ENCODE peak calls at places on chromosomes 12 and 14, in nine cellular contexts. H is esophagus squamous epithelium, J is IMR-90, I is uterus, A is K562, O is stomach, U is heart left ventricle, N is Peyer's patch, P is suprapubic skin. E is an unnamed sample.
A peak's percentile ranks its signal among the peaks of the same experiment; 100 is the strongest.

GRCh38 chr12:19971881-19972280 is 396.5 kb upstream of the PDE3A start:
- DNase-seq in H (no peak), J (no peak), I (no peak), A (no peak), O (no peak), U (no peak), N (no peak), P (no peak), E (peak; percentile 49)

GRCh38 chr12:124814741-124815613 is 48.7 kb downstream of the SCARB1 start:
- DNase-seq in H (no peak), J (no peak), I (no peak), A (no peak), O (no peak), U (no peak), N (no peak), P (no peak), E (peak; percentile 54)

GRCh38 chr12:69331482-69331845 is 16.7 kb upstream of the LYZ start:
- DNase-seq in H (no peak), J (no peak), I (no peak), A (no peak), O (no peak), U (no peak), N (no peak), P (no peak), E (no peak)

GRCh38 chr12:67582238-67582834 is 66.2 kb upstream of the DYRK2 start:
- DNase-seq in H (no peak), J (no peak), I (no peak), A (no peak), O (no peak), U (no peak), N (no peak), P (no peak), E (no peak)

GRCh38 chr14:72699852-72700257 is 194.0 kb downstream of the DPF3 start:
- DNase-seq in H (no peak), J (peak; percentile 83), I (no peak), A (no peak), O (no peak), U (peak; percentile 69), N (no peak), P (no peak), E (no peak)

GRCh38 chr12:117208206-117208605 is 17.9 kb upstream of the FBXO21 start:
- DNase-seq in H (no peak), J (no peak), I (no peak), A (no peak), O (no peak), U (no peak), N (no peak), P (no peak), E (peak; percentile 31)

GRCh38 chr14:63478024-63478423 is 65.2 kb downstream of the PPP2R5E start:
- DNase-seq in H (no peak), J (no peak), I (no peak), A (no peak), O (no peak), U (no peak), N (no peak), P (no peak), E (no peak)

GRCh38 chr12:18141583-18141982 is 51.6 kb upstream of the RERGL start:
- DNase-seq in H (no peak), J (no peak), I (no peak), A (no peak), O (no peak), U (no peak), N (no peak), P (no peak), E (no peak)

GRCh38 chr14:73740921-73741326 is 26.7 kb upstream of the PNMA1 start:
- DNase-seq in H (no peak), J (no peak), I (peak; percentile 84), A (peak; percentile 45), O (peak; percentile 92), U (peak; percentile 81), N (peak; percentile 87), P (peak; percentile 90), E (peak; percentile 95)

GRCh38 chr12:102024765-102025164 is 37.0 kb downstream of the WASHC3 start:
- DNase-seq in H (no peak), J (no peak), I (no peak), A (no peak), O (no peak), U (no peak), N (no peak), P (no peak), E (no peak)

GRCh38 chr12:71057330-71057729 is 100.5 kb downstream of the TSPAN8 start:
- DNase-seq in H (no peak), J (no peak), I (no peak), A (no peak), O (no peak), U (no peak), N (no peak), P (no peak), E (no peak)

GRCh38 chr12:3973939-3974644 is 100.9 kb upstream of the PARP11 start:
- DNase-seq in H (no peak), J (no peak), I (no peak), A (no peak), O (no peak), U (peak; percentile 36), N (no peak), P (no peak), E (no peak)

GRCh38 chr12:103851127-103851526 is 10.1 kb upstream of the NT5DC3 start:
- DNase-seq in H (no peak), J (peak; percentile 49), I (no peak), A (no peak), O (no peak), U (no peak), N (no peak), P (no peak), E (no peak)

DNA sequence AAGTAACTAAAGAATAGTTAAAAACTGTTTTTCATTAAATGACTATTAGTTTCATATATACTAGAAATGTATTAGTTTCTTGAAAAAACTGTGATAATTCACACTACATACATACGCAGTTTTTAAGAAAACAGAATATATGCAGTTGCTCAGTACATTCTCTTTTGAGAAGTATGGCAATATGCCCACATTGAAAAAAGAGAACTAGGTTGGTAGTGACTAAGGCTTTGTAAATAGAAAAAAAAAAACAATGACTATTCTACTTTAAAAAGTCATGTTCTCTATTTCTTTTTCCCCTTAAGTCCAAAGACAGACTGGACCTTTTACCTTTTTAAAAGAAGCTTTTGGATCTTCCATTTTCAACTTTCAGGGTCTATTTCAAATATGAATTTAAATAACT is 25.0 kb downstream of the SNX6 start:
- DNase-seq in H (no peak), J (peak; percentile 51), I (no peak), A (no peak), O (no peak), U (no peak), N (no peak), P (no peak), E (no peak)
- TF ChIP-seq POLR2A in H (no peak), J (no peak), I (no peak), A (no peak), O (no peak), U (no peak), N (no peak), P (no peak), E (no peak)

GRCh38 chr12:131756441-131756840 is 45.6 kb downstream of the SFSWAP start:
- DNase-seq in H (no peak), J (no peak), I (no peak), A (no peak), O (no peak), U (no peak), N (no peak), P (no peak), E (no peak)
- H3K36me3 ChIP-seq in H (peaks cover 100% of the 10 kb centered on the region), J (peaks cover 63% of the 10 kb centered on the region), I (no peaks in the 10 kb centered on the region), A (peaks cover 81% of the 10 kb centered on the region), O (peaks cover 97% of the 10 kb centered on the region), U (peaks cover 98% of the 10 kb centered on the region), N (peaks cover 76% of the 10 kb centered on the region), P (peaks cover 82% of the 10 kb centered on the region), E (no peaks in the 10 kb centered on the region)

GRCh38 chr12:2057041-2057792 is 4.4 kb downstream of the CACNA1C start:
- DNase-seq in H (no peak), J (peak; percentile 62), I (peak; percentile 77), A (peak; percentile 54), O (peak; percentile 60), U (peak; percentile 75), N (peak; percentile 65), P (no peak), E (peak; percentile 66)

GRCh38 chr12:2057793-2058408 is 5.1 kb downstream of the CACNA1C start:
- DNase-seq in H (no peak), J (no peak), I (no peak), A (no peak), O (no peak), U (no peak), N (no peak), P (no peak), E (no peak)

GRCh38 chr12:2054091-2055018 is 1.6 kb downstream of the CACNA1C start:
- DNase-seq in H (no peak), J (no peak), I (no peak), A (no peak), O (no peak), U (no peak), N (no peak), P (no peak), E (no peak)

GRCh38 chr12:2061402-2061801 is 8.6 kb downstream of the CACNA1C start:
- DNase-seq in H (no peak), J (no peak), I (no peak), A (no peak), O (no peak), U (peak; percentile 63), N (no peak), P (no peak), E (no peak)

DNA sequence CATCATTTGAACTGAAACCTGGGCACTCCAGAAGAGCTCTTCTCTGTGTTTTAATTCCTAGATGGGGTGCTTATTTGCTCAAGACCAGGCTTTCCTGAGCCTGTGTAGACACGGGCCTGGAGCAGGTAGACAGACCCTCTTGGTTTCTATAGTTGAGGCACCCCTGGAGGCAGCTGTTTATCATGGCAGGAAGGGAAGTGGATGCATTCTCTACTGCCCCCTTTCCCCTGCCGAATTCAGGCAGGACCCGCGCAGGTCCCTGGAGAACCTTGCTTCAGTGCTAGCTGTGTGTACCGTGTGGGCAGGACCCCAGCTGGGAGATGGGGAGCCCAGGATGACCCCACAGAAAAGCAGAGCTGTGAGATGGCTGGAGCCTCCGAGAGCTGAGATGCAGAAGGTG is 6.0 kb downstream of the CACNA1C start:
- DNase-seq in H (no peak), J (no peak), I (no peak), A (no peak), O (no peak), U (no peak), N (no peak), P (no peak), E (no peak)
- H3K27me3 ChIP-seq in H (peaks cover 49% of the 10 kb centered on the region), J (no peaks in the 10 kb centered on the region), I (no peaks in the 10 kb centered on the region), A (peaks cover 28% of the 10 kb centered on the region), O (peaks cover 48% of the 10 kb centered on the region), U (no peaks in the 10 kb centered on the region), N (no peaks in the 10 kb centered on the region), P (peaks cover 32% of the 10 kb centered on the region), E (no peaks in the 10 kb centered on the region)

GRCh38 chr14:52791204-52792096 is at the start of gene GNPNAT1:
- DNase-seq in H (peak; percentile 32), J (peak; percentile 91), I (peak; percentile 84), A (peak; percentile 88), O (peak; percentile 90), U (peak; percentile 88), N (peak; percentile 95), P (peak; percentile 90), E (peak; percentile 94)
- TF ChIP-seq POLR2A in H (no peak), J (peak; percentile 77), I (peak; percentile 67), A (peak; percentile 82), O (peak; percentile 36), U (no peak), N (peak; percentile 79), P (peak; percentile 40), E (peak; percentile 83)

DNA sequence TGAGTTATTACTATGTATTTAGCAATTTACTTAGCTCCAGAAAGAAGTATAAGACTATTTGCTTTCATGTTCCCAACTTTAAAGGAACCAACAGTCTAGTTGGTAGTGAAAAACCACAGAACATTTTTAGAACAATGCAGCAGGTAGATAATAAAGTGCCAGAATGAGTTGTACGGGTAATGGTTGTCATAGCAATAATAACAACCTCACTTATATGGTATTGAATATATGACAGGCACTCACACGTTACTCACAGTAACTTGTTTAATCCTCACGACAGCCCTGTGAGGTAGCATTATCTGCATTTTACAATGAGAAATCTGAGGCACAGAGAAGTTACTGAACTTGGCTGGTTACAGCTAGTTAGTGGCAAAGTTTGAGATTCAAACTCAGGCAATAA is 10.6 kb upstream of the GAPDH start:
- DNase-seq in H (no peak), J (no peak), I (no peak), A (no peak), O (no peak), U (no peak), N (no peak), P (no peak), E (no peak)
- H3K36me3 ChIP-seq in H (peaks cover 100% of the 10 kb centered on the region), J (peaks cover 68% of the 10 kb centered on the region), I (no peaks in the 10 kb centered on the region), A (peaks cover 96% of the 10 kb centered on the region), O (peaks cover 100% of the 10 kb centered on the region), U (peaks cover 94% of the 10 kb centered on the region), N (peaks cover 96% of the 10 kb centered on the region), P (peaks cover 97% of the 10 kb centered on the region), E (peaks cover 43% of the 10 kb centered on the region)